ENCODE peak calls at places on chromosomes 11 and 22, in six cellular contexts. One of them, this sample, is unnamed.

GRCh38 chr22:46737105-46737975 is 712 bp downstream of the CERK start:
- DNase-seq in mammary epithelial cell: no peak
- DNase-seq in neural progenitor cell: peak; percentile 72
- DNase-seq in K562: peak; percentile 70
- DNase-seq in HCT116: no peak
- DNase-seq in endothelial cell of umbilical vein: peak; percentile 38
- DNase-seq in this sample: peak; percentile 56

GRCh38 chr22:30276041-30276440 is 9.4 kb upstream of the OSM start:
- DNase-seq in mammary epithelial cell: no peak
- DNase-seq in neural progenitor cell: no peak
- DNase-seq in K562: no peak
- DNase-seq in HCT116: no peak
- DNase-seq in endothelial cell of umbilical vein: no peak
- DNase-seq in this sample: no peak

GRCh38 chr11:102046841-102047240 is 396 bp upstream of the CFAP300 start:
- DNase-seq in mammary epithelial cell: no peak
- DNase-seq in neural progenitor cell: no peak
- DNase-seq in K562: no peak
- DNase-seq in HCT116: no peak
- DNase-seq in endothelial cell of umbilical vein: no peak
- DNase-seq in this sample: no peak

GRCh38 chr11:69192282-69192681 is 36.5 kb downstream of the SMIM38 start:
- DNase-seq in mammary epithelial cell: no peak
- DNase-seq in neural progenitor cell: no peak
- DNase-seq in K562: no peak
- DNase-seq in HCT116: no peak
- DNase-seq in endothelial cell of umbilical vein: no peak
- DNase-seq in this sample: no peak

GRCh38 chr22:29253561-29254282 is 14.1 kb downstream of the RHBDD3 start:
- DNase-seq in mammary epithelial cell: no peak
- DNase-seq in neural progenitor cell: peak; percentile 19
- DNase-seq in K562: no peak
- DNase-seq in HCT116: no peak
- DNase-seq in endothelial cell of umbilical vein: no peak
- DNase-seq in this sample: no peak

GRCh38 chr22:49856766-49857618 is 3.3 kb downstream of the ZBED4 start:
- DNase-seq in mammary epithelial cell: no peak
- DNase-seq in neural progenitor cell: no peak
- DNase-seq in K562: no peak
- DNase-seq in HCT116: no peak
- DNase-seq in endothelial cell of umbilical vein: no peak
- DNase-seq in this sample: no peak

GRCh38 chr11:125773516-125773915 is 5.1 kb downstream of the PATE2 start:
- DNase-seq in mammary epithelial cell: no peak
- DNase-seq in neural progenitor cell: no peak
- DNase-seq in K562: no peak
- DNase-seq in HCT116: no peak
- DNase-seq in endothelial cell of umbilical vein: no peak
- DNase-seq in this sample: no peak

GRCh38 chr22:33272866-33273265 is 214.7 kb upstream of the SYN3 start:
- DNase-seq in mammary epithelial cell: no peak
- DNase-seq in neural progenitor cell: no peak
- DNase-seq in K562: no peak
- DNase-seq in HCT116: no peak
- DNase-seq in endothelial cell of umbilical vein: no peak
- DNase-seq in this sample: no peak

GRCh38 chr22:44892803-44893730 is 116.7 kb downstream of the PHF21B start:
- DNase-seq in mammary epithelial cell: no peak
- DNase-seq in neural progenitor cell: no peak
- DNase-seq in K562: no peak
- DNase-seq in HCT116: no peak
- DNase-seq in endothelial cell of umbilical vein: no peak
- DNase-seq in this sample: no peak

GRCh38 chr11:132200303-132200936 is 830.0 kb downstream of the NTM start:
- DNase-seq in mammary epithelial cell: no peak
- DNase-seq in neural progenitor cell: no peak
- DNase-seq in K562: no peak
- DNase-seq in HCT116: no peak
- DNase-seq in endothelial cell of umbilical vein: no peak
- DNase-seq in this sample: no peak

GRCh38 chr22:16838073-16838472 is 12.9 kb upstream of the XKR3 start:
- DNase-seq in mammary epithelial cell: no peak
- DNase-seq in neural progenitor cell: no peak
- DNase-seq in K562: no peak
- DNase-seq in HCT116: no peak
- DNase-seq in endothelial cell of umbilical vein: no peak
- DNase-seq in this sample: no peak
- H3K4me1 ChIP-seq in mammary epithelial cell: no peaks in the 10 kb centered on the region
- H3K4me1 ChIP-seq in neural progenitor cell: no peaks in the 10 kb centered on the region
- H3K4me1 ChIP-seq in K562: no peaks in the 10 kb centered on the region
- H3K4me1 ChIP-seq in HCT116: no peaks in the 10 kb centered on the region
- H3K4me1 ChIP-seq in endothelial cell of umbilical vein: no peaks in the 10 kb centered on the region
- H3K4me1 ChIP-seq in this sample: no peaks in the 10 kb centered on the region

GRCh38 chr11:35420371-35420770 is 1.0 kb upstream of the SLC1A2 start:
- DNase-seq in mammary epithelial cell: no peak
- DNase-seq in neural progenitor cell: peak; percentile 35
- DNase-seq in K562: no peak
- DNase-seq in HCT116: no peak
- DNase-seq in endothelial cell of umbilical vein: no peak
- DNase-seq in this sample: no peak

GRCh38 chr11:35419713-35420333 is 465 bp upstream of the SLC1A2 start:
- DNase-seq in mammary epithelial cell: no peak
- DNase-seq in neural progenitor cell: peak; percentile 29
- DNase-seq in K562: no peak
- DNase-seq in HCT116: no peak
- DNase-seq in endothelial cell of umbilical vein: no peak
- DNase-seq in this sample: no peak

GRCh38 chr11:35418282-35418846 is 994 bp downstream of the SLC1A2 start:
- DNase-seq in mammary epithelial cell: no peak
- DNase-seq in neural progenitor cell: peak; percentile 42
- DNase-seq in K562: no peak
- DNase-seq in HCT116: no peak
- DNase-seq in endothelial cell of umbilical vein: no peak
- DNase-seq in this sample: no peak

GRCh38 chr11:35415488-35415887 is 3.9 kb downstream of the SLC1A2 start:
- DNase-seq in mammary epithelial cell: no peak
- DNase-seq in neural progenitor cell: no peak
- DNase-seq in K562: no peak
- DNase-seq in HCT116: no peak
- DNase-seq in endothelial cell of umbilical vein: no peak
- DNase-seq in this sample: no peak

GRCh38 chr11:35418847-35419712 is at the start of gene SLC1A2:
- DNase-seq in mammary epithelial cell: no peak
- DNase-seq in neural progenitor cell: peak; percentile 82
- DNase-seq in K562: no peak
- DNase-seq in HCT116: no peak
- DNase-seq in endothelial cell of umbilical vein: no peak
- DNase-seq in this sample: peak; percentile 50
- TF ChIP-seq EZH2 in mammary epithelial cell: peak; percentile 48
- TF ChIP-seq EZH2 in neural progenitor cell: peak; percentile 84
- TF ChIP-seq EZH2 in K562: no peak
- TF ChIP-seq EZH2 in HCT116: no peak
- TF ChIP-seq EZH2 in endothelial cell of umbilical vein: peak; percentile 75
- TF ChIP-seq EZH2 in this sample: peak; percentile 100

DNA sequence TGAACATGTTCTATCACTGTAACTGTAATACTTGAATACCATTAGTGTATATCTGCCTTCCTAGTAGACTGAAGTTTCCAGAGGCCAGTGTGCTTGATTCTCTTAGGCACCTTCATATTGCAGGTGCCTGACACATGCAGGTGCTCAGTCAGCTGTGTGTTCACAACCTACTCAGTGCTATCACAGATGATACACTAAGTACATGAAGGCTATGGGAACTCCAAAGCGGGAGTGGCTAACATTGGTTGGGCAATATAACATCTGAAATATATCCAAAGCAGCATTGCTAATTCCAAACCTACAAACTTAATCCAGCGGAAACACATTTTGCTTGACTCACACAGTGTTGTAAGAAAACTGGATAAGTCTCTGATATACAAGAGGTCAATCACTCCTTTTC is 539.3 kb upstream of the ISX start:
- DNase-seq in mammary epithelial cell: no peak
- DNase-seq in neural progenitor cell: no peak
- DNase-seq in K562: no peak
- DNase-seq in HCT116: no peak
- DNase-seq in endothelial cell of umbilical vein: no peak
- DNase-seq in this sample: no peak
- H3K27me3 ChIP-seq in mammary epithelial cell: no peaks in the 10 kb centered on the region
- H3K27me3 ChIP-seq in neural progenitor cell: no peaks in the 10 kb centered on the region
- H3K27me3 ChIP-seq in K562: no peaks in the 10 kb centered on the region
- H3K27me3 ChIP-seq in HCT116: no peaks in the 10 kb centered on the region
- H3K27me3 ChIP-seq in endothelial cell of umbilical vein: no peaks in the 10 kb centered on the region
- H3K27me3 ChIP-seq in this sample: no peaks in the 10 kb centered on the region

GRCh38 chr22:22944268-22944985 is 56.8 kb downstream of the IGLL5 start:
- DNase-seq in mammary epithelial cell: no peak
- DNase-seq in neural progenitor cell: no peak
- DNase-seq in K562: no peak
- DNase-seq in HCT116: no peak
- DNase-seq in endothelial cell of umbilical vein: no peak
- DNase-seq in this sample: no peak
- H3K4me1 ChIP-seq in mammary epithelial cell: no peaks in the 10 kb centered on the region
- H3K4me1 ChIP-seq in neural progenitor cell: no peaks in the 10 kb centered on the region
- H3K4me1 ChIP-seq in K562: no peaks in the 10 kb centered on the region
- H3K4me1 ChIP-seq in HCT116: peaks cover 3% of the 10 kb centered on the region
- H3K4me1 ChIP-seq in endothelial cell of umbilical vein: no peaks in the 10 kb centered on the region
- H3K4me1 ChIP-seq in this sample: no peaks in the 10 kb centered on the region

GRCh38 chr11:77003954-77004353 is 30.2 kb upstream of the B3GNT6 start:
- DNase-seq in mammary epithelial cell: peak; percentile 65
- DNase-seq in neural progenitor cell: no peak
- DNase-seq in K562: no peak
- DNase-seq in HCT116: no peak
- DNase-seq in endothelial cell of umbilical vein: peak; percentile 17
- DNase-seq in this sample: no peak
- TF ChIP-seq EZH2 in mammary epithelial cell: no peak
- TF ChIP-seq EZH2 in neural progenitor cell: no peak
- TF ChIP-seq EZH2 in K562: no peak
- TF ChIP-seq EZH2 in HCT116: no peak
- TF ChIP-seq EZH2 in endothelial cell of umbilical vein: no peak
- TF ChIP-seq EZH2 in this sample: no peak

This sample was measured in A673.